ENCODE peak calls at places on chromosome 4, in eight cellular contexts. H is SK-N-SH; J is CD8-positive, alpha-beta T cell; N is pancreas; F is left ventricle myocardium inferior; U is colonic mucosa; X is neural progenitor cell; L is ovary. V is an unnamed sample.

GRCh38 chr4:101158136-101158485 is 189.2 kb downstream of the PPP3CA start:
- DNase-seq in H (no peak), J (no peak), L (no peak), N (no peak), F (no peak), U (no peak), X (no peak), V (no peak)

GRCh38 chr4:142366821-142367220 is 479.3 kb downstream of the INPP4B start:
- DNase-seq in U (no peak), L (no peak), F (no peak), H (no peak), N (no peak), X (peak; percentile 44), J (no peak), V (no peak)

GRCh38 chr4:102981005-102981404 is 38.5 kb downstream of the SLC9B1 start:
- DNase-seq in H (no peak), N (no peak), F (no peak), X (no peak), U (no peak), L (no peak), J (no peak), V (no peak)

GRCh38 chr4:158099686-158100085 is 73.1 kb downstream of the GASK1B start:
- DNase-seq in X (no peak), N (no peak), L (no peak), H (no peak), F (no peak), J (no peak), U (no peak), V (no peak)

GRCh38 chr4:2237267-2237666 is 4.7 kb downstream of the HAUS3 start:
- DNase-seq in U (no peak), F (no peak), J (no peak), H (no peak), L (no peak), N (no peak), X (no peak), V (no peak)

GRCh38 chr4:38131371-38132139 is 171.4 kb downstream of the PTTG2 start:
- DNase-seq in L (no peak), U (no peak), N (no peak), X (peak; percentile 80), J (peak; percentile 51), F (no peak), H (no peak), V (no peak)

GRCh38 chr4:161256716-161257115 is 907.1 kb downstream of the FSTL5 start:
- DNase-seq in H (no peak), F (no peak), J (no peak), X (peak; percentile 7), U (no peak), L (no peak), N (no peak), V (no peak)

GRCh38 chr4:55125763-55126541 is 557 bp upstream of the KDR start:
- DNase-seq in X (peak; percentile 56), F (peak; percentile 17), H (peak; percentile 46), N (no peak), L (no peak), U (no peak), J (no peak), V (peak; percentile 18)

GRCh38 chr4:86497131-86497530 is 97.0 kb upstream of the PTPN13 start:
- DNase-seq in H (no peak), J (no peak), X (no peak), F (no peak), L (no peak), U (no peak), N (no peak), V (no peak)

GRCh38 chr4:3513807-3514206 is 18.4 kb downstream of the LRPAP1 start:
- DNase-seq in L (no peak), F (no peak), H (no peak), N (no peak), U (no peak), J (no peak), X (no peak), V (peak; percentile 48)

GRCh38 chr4:140719022-140719421 is 37.2 kb downstream of the TBC1D9 start:
- DNase-seq in L (no peak), X (no peak), H (no peak), U (no peak), N (no peak), F (no peak), J (no peak), V (no peak)

GRCh38 chr4:48490012-48490679 is at the start of gene ZAR1:
- DNase-seq in U (no peak), H (no peak), F (no peak), J (no peak), N (no peak), X (peak; percentile 60), L (peak; percentile 8), V (peak; percentile 45)

GRCh38 chr4:108694423-108694822 is 44.0 kb downstream of the OSTC start:
- DNase-seq in X (no peak), U (no peak), J (no peak), H (no peak), L (no peak), N (no peak), F (no peak), V (no peak)

GRCh38 chr4:119286377-119287002 is 35.4 kb downstream of the FABP2 start:
- DNase-seq in X (peak; percentile 38), F (no peak), J (no peak), U (no peak), N (peak; percentile 23), H (peak; percentile 32), L (no peak), V (no peak)
- TF ChIP-seq CTCF in X (peak; percentile 62), F (peak; percentile 75), J (peak; percentile 81), U (peak; percentile 39), N (peak; percentile 28), H (peak; percentile 80), L (peak; percentile 85), V (peak; percentile 81)

GRCh38 chr4:19025031-19025430 is 1003.5 kb upstream of the LCORL start:
- DNase-seq in J (no peak), X (no peak), F (no peak), U (no peak), L (no peak), H (no peak), N (no peak), V (no peak)

GRCh38 chr4:19030048-19030447 is 1008.5 kb upstream of the LCORL start:
- DNase-seq in N (no peak), H (no peak), U (no peak), L (no peak), X (peak; percentile 18), J (no peak), F (no peak), V (no peak)

GRCh38 chr4:19030536-19030935 is 1009.0 kb upstream of the LCORL start:
- DNase-seq in J (no peak), U (no peak), X (no peak), F (no peak), H (no peak), N (no peak), L (no peak), V (no peak)

GRCh38 chr4:19024047-19024446 is 1002.5 kb upstream of the LCORL start:
- DNase-seq in F (no peak), J (no peak), N (no peak), X (no peak), L (no peak), H (no peak), U (no peak), V (no peak)

DNA sequence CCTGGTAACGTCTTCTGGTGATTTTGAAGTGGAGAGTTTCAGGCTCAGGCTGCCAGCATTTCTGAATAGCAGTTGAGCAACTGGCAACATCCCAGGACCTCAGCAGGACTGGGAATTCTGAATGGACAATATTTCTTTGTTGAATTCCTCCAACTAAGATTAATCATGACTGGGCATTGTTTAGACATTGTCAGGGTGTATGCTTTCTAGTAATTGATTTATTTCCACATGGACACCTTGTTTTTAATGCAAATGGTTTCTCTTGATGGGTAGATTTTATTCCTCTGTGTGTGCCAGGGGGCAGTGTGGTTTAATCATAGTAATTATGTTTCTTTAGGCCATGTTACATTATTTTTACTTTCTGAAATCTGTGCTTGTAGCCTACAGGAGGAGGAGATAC is 1004.7 kb upstream of the LCORL start:
- DNase-seq in F (no peak), N (peak; percentile 50), X (no peak), U (no peak), H (no peak), J (no peak), L (no peak), V (no peak)
- H3K4me1 ChIP-seq in F (no peaks in the 10 kb centered on the region), N (no peaks in the 10 kb centered on the region), X (peaks cover 7% of the 10 kb centered on the region), U (no peaks in the 10 kb centered on the region), H (no peaks in the 10 kb centered on the region), J (no peaks in the 10 kb centered on the region), L (no peaks in the 10 kb centered on the region), V (no peaks in the 10 kb centered on the region)

GRCh38 chr4:8857682-8858187 is 13.9 kb downstream of the HMX1 start:
- DNase-seq in L (no peak), H (no peak), F (no peak), N (no peak), J (no peak), U (no peak), X (peak; percentile 42), V (no peak)

GRCh38 chr4:8860096-8860891 is 11.3 kb downstream of the HMX1 start:
- DNase-seq in L (no peak), F (no peak), X (peak; percentile 68), J (no peak), H (no peak), U (no peak), N (no peak), V (peak; percentile 12)

GRCh38 chr4:8858188-8858924 is 13.3 kb downstream of the HMX1 start:
- DNase-seq in L (no peak), N (no peak), F (no peak), J (no peak), U (no peak), H (no peak), X (peak; percentile 62), V (no peak)

GRCh38 chr4:8859550-8860095 is 12.0 kb downstream of the HMX1 start:
- DNase-seq in H (no peak), X (peak; percentile 18), N (no peak), L (no peak), U (no peak), F (no peak), J (no peak), V (no peak)

GRCh38 chr4:8858925-8859210 is 12.8 kb downstream of the HMX1 start:
- DNase-seq in J (no peak), L (no peak), N (no peak), U (no peak), X (no peak), H (no peak), F (no peak), V (no peak)
- H3K27me3 ChIP-seq in J (peaks cover 8% of the 10 kb centered on the region), L (no peaks in the 10 kb centered on the region), N (peaks cover 5% of the 10 kb centered on the region), U (peaks cover 81% of the 10 kb centered on the region), X (peaks cover 100% of the 10 kb centered on the region), H (no peaks in the 10 kb centered on the region), F (peaks cover 100% of the 10 kb centered on the region), V (peaks cover 3% of the 10 kb centered on the region)

GRCh38 chr4:80360102-80360501 is 24.6 kb downstream of the CFAP299 start:
- DNase-seq in X (no peak), F (no peak), U (no peak), N (no peak), H (no peak), J (no peak), L (no peak), V (no peak)

GRCh38 chr4:80362578-80363181 is 27.1 kb downstream of the CFAP299 start:
- DNase-seq in N (no peak), H (peak; percentile 39), L (peak; percentile 58), F (no peak), U (peak; percentile 50), X (peak; percentile 79), J (peak; percentile 38), V (no peak)

GRCh38 chr4:80365928-80366327 is 30.4 kb downstream of the CFAP299 start:
- DNase-seq in H (peak; percentile 34), N (peak; percentile 45), U (peak; percentile 58), J (peak; percentile 34), F (no peak), X (peak; percentile 50), L (peak; percentile 31), V (peak; percentile 61)

GRCh38 chr4:80360900-80361299 is 25.4 kb downstream of the CFAP299 start:
- DNase-seq in J (no peak), N (no peak), H (no peak), F (no peak), U (no peak), X (no peak), L (no peak), V (no peak)

GRCh38 chr4:80361329-80361900 is 25.9 kb downstream of the CFAP299 start:
- DNase-seq in H (peak; percentile 21), U (no peak), F (no peak), X (peak; percentile 8), J (no peak), L (no peak), N (no peak), V (no peak)
- TF ChIP-seq CTCF in H (peak; percentile 72), U (peak; percentile 26), F (peak; percentile 44), X (peak; percentile 52), J (peak; percentile 63), L (no peak), N (no peak), V (peak; percentile 28)

V was measured in psoas muscle.